ENCODE peak calls at places on chromosomes 13 and 19, in eight cellular contexts. One of them, this sample, is unnamed.

GRCh38 chr19:4740092-4740491 is 16.4 kb upstream of the DPP9 start:
- DNase-seq in NCI-H2227 treated with DMSO at 0.1 percent for 48 hours: no peak
- DNase-seq in ureter: no peak
- DNase-seq in NCI-H2107: no peak
- DNase-seq in activated T-helper 1 cell treated with anti-CD3 and anti-CD28 coated beads, Interleukin-12 subunit alpha, Interleukin-12 subunit beta, Interleukin-2, Interleukin-4 antibody, amounts not matched to agents 30 ng/mL and 10 ng/mL and 1 ng/mL, durations not matched to agents 14 hours and 24 hours and 36 hours: no peak
- DNase-seq in NCI-H1930: no peak
- DNase-seq in AG09319: no peak
- DNase-seq in HuH-7: no peak
- DNase-seq in this sample: no peak

GRCh38 chr19:1435378-1435989 is 2.7 kb upstream of the RPS15 start:
- DNase-seq in HuH-7: no peak
- DNase-seq in NCI-H1930: no peak
- DNase-seq in activated T-helper 1 cell treated with anti-CD3 and anti-CD28 coated beads, Interleukin-12 subunit alpha, Interleukin-12 subunit beta, Interleukin-2, Interleukin-4 antibody, amounts not matched to agents 30 ng/mL and 10 ng/mL and 1 ng/mL, durations not matched to agents 14 hours and 24 hours and 36 hours: no peak
- DNase-seq in NCI-H2107: no peak
- DNase-seq in NCI-H2227 treated with DMSO at 0.1 percent for 48 hours: no peak
- DNase-seq in AG09319: no peak
- DNase-seq in ureter: no peak
- DNase-seq in this sample: no peak

GRCh38 chr19:343941-344624 is 513 bp downstream of the MIER2 start:
- DNase-seq in NCI-H2107: no peak
- DNase-seq in NCI-H2227 treated with DMSO at 0.1 percent for 48 hours: no peak
- DNase-seq in NCI-H1930: peak; percentile 46
- DNase-seq in AG09319: no peak
- DNase-seq in HuH-7: peak; percentile 81
- DNase-seq in ureter: no peak
- DNase-seq in activated T-helper 1 cell treated with anti-CD3 and anti-CD28 coated beads, Interleukin-12 subunit alpha, Interleukin-12 subunit beta, Interleukin-2, Interleukin-4 antibody, amounts not matched to agents 30 ng/mL and 10 ng/mL and 1 ng/mL, durations not matched to agents 14 hours and 24 hours and 36 hours: no peak
- DNase-seq in this sample: no peak

GRCh38 chr19:29121684-29122083 is 91.3 kb downstream of the UQCRFS1 start:
- DNase-seq in NCI-H2227 treated with DMSO at 0.1 percent for 48 hours: no peak
- DNase-seq in ureter: no peak
- DNase-seq in NCI-H2107: no peak
- DNase-seq in HuH-7: peak; percentile 20
- DNase-seq in AG09319: no peak
- DNase-seq in activated T-helper 1 cell treated with anti-CD3 and anti-CD28 coated beads, Interleukin-12 subunit alpha, Interleukin-12 subunit beta, Interleukin-2, Interleukin-4 antibody, amounts not matched to agents 30 ng/mL and 10 ng/mL and 1 ng/mL, durations not matched to agents 14 hours and 24 hours and 36 hours: no peak
- DNase-seq in NCI-H1930: no peak
- DNase-seq in this sample: no peak

GRCh38 chr13:98180092-98180491 is 3.0 kb upstream of the RNF113B start:
- DNase-seq in NCI-H2227 treated with DMSO at 0.1 percent for 48 hours: no peak
- DNase-seq in NCI-H1930: no peak
- DNase-seq in activated T-helper 1 cell treated with anti-CD3 and anti-CD28 coated beads, Interleukin-12 subunit alpha, Interleukin-12 subunit beta, Interleukin-2, Interleukin-4 antibody, amounts not matched to agents 30 ng/mL and 10 ng/mL and 1 ng/mL, durations not matched to agents 14 hours and 24 hours and 36 hours: no peak
- DNase-seq in NCI-H2107: no peak
- DNase-seq in ureter: no peak
- DNase-seq in HuH-7: no peak
- DNase-seq in AG09319: no peak
- DNase-seq in this sample: no peak

GRCh38 chr13:33015275-33015674 is 948 bp upstream of the KL start:
- DNase-seq in activated T-helper 1 cell treated with anti-CD3 and anti-CD28 coated beads, Interleukin-12 subunit alpha, Interleukin-12 subunit beta, Interleukin-2, Interleukin-4 antibody, amounts not matched to agents 30 ng/mL and 10 ng/mL and 1 ng/mL, durations not matched to agents 14 hours and 24 hours and 36 hours: no peak
- DNase-seq in AG09319: no peak
- DNase-seq in ureter: no peak
- DNase-seq in NCI-H1930: no peak
- DNase-seq in NCI-H2107: no peak
- DNase-seq in NCI-H2227 treated with DMSO at 0.1 percent for 48 hours: no peak
- DNase-seq in HuH-7: no peak
- DNase-seq in this sample: peak; percentile 30

GRCh38 chr19:30909216-30909615 is 440.0 kb downstream of the TSHZ3 start:
- DNase-seq in activated T-helper 1 cell treated with anti-CD3 and anti-CD28 coated beads, Interleukin-12 subunit alpha, Interleukin-12 subunit beta, Interleukin-2, Interleukin-4 antibody, amounts not matched to agents 30 ng/mL and 10 ng/mL and 1 ng/mL, durations not matched to agents 14 hours and 24 hours and 36 hours: no peak
- DNase-seq in NCI-H1930: no peak
- DNase-seq in ureter: no peak
- DNase-seq in HuH-7: no peak
- DNase-seq in AG09319: no peak
- DNase-seq in NCI-H2107: no peak
- DNase-seq in NCI-H2227 treated with DMSO at 0.1 percent for 48 hours: no peak
- DNase-seq in this sample: no peak

GRCh38 chr19:45423033-45423588 is 606 bp downstream of the ERCC1 start:
- DNase-seq in NCI-H2227 treated with DMSO at 0.1 percent for 48 hours: no peak
- DNase-seq in ureter: no peak
- DNase-seq in HuH-7: no peak
- DNase-seq in activated T-helper 1 cell treated with anti-CD3 and anti-CD28 coated beads, Interleukin-12 subunit alpha, Interleukin-12 subunit beta, Interleukin-2, Interleukin-4 antibody, amounts not matched to agents 30 ng/mL and 10 ng/mL and 1 ng/mL, durations not matched to agents 14 hours and 24 hours and 36 hours: no peak
- DNase-seq in NCI-H1930: no peak
- DNase-seq in AG09319: no peak
- DNase-seq in NCI-H2107: no peak
- DNase-seq in this sample: no peak

GRCh38 chr13:25687622-25688225 is 315.9 kb downstream of the ATP8A2 start:
- DNase-seq in AG09319: no peak
- DNase-seq in NCI-H2227 treated with DMSO at 0.1 percent for 48 hours: no peak
- DNase-seq in NCI-H1930: no peak
- DNase-seq in ureter: no peak
- DNase-seq in activated T-helper 1 cell treated with anti-CD3 and anti-CD28 coated beads, Interleukin-12 subunit alpha, Interleukin-12 subunit beta, Interleukin-2, Interleukin-4 antibody, amounts not matched to agents 30 ng/mL and 10 ng/mL and 1 ng/mL, durations not matched to agents 14 hours and 24 hours and 36 hours: no peak
- DNase-seq in NCI-H2107: no peak
- DNase-seq in HuH-7: no peak
- DNase-seq in this sample: no peak

GRCh38 chr13:45195421-45195820 is 5.4 kb downstream of the KCTD4 start:
- DNase-seq in NCI-H1930: no peak
- DNase-seq in activated T-helper 1 cell treated with anti-CD3 and anti-CD28 coated beads, Interleukin-12 subunit alpha, Interleukin-12 subunit beta, Interleukin-2, Interleukin-4 antibody, amounts not matched to agents 30 ng/mL and 10 ng/mL and 1 ng/mL, durations not matched to agents 14 hours and 24 hours and 36 hours: no peak
- DNase-seq in NCI-H2227 treated with DMSO at 0.1 percent for 48 hours: no peak
- DNase-seq in ureter: no peak
- DNase-seq in NCI-H2107: no peak
- DNase-seq in AG09319: no peak
- DNase-seq in HuH-7: no peak
- DNase-seq in this sample: no peak

GRCh38 chr13:26051231-26052135 is at the start of gene SHISA2:
- DNase-seq in HuH-7: peak; percentile 39
- DNase-seq in ureter: no peak
- DNase-seq in NCI-H2227 treated with DMSO at 0.1 percent for 48 hours: peak; percentile 57
- DNase-seq in activated T-helper 1 cell treated with anti-CD3 and anti-CD28 coated beads, Interleukin-12 subunit alpha, Interleukin-12 subunit beta, Interleukin-2, Interleukin-4 antibody, amounts not matched to agents 30 ng/mL and 10 ng/mL and 1 ng/mL, durations not matched to agents 14 hours and 24 hours and 36 hours: peak; percentile 15
- DNase-seq in NCI-H1930: peak; percentile 81
- DNase-seq in AG09319: no peak
- DNase-seq in NCI-H2107: peak; percentile 13
- DNase-seq in this sample: peak; percentile 20

GRCh38 chr13:59211636-59212035 is 952.1 kb downstream of the DIAPH3 start:
- DNase-seq in activated T-helper 1 cell treated with anti-CD3 and anti-CD28 coated beads, Interleukin-12 subunit alpha, Interleukin-12 subunit beta, Interleukin-2, Interleukin-4 antibody, amounts not matched to agents 30 ng/mL and 10 ng/mL and 1 ng/mL, durations not matched to agents 14 hours and 24 hours and 36 hours: no peak
- DNase-seq in ureter: no peak
- DNase-seq in HuH-7: no peak
- DNase-seq in NCI-H2107: no peak
- DNase-seq in NCI-H1930: no peak
- DNase-seq in NCI-H2227 treated with DMSO at 0.1 percent for 48 hours: no peak
- DNase-seq in AG09319: no peak
- DNase-seq in this sample: no peak

GRCh38 chr13:95343944-95344343 is 42.7 kb upstream of the ABCC4 start:
- DNase-seq in activated T-helper 1 cell treated with anti-CD3 and anti-CD28 coated beads, Interleukin-12 subunit alpha, Interleukin-12 subunit beta, Interleukin-2, Interleukin-4 antibody, amounts not matched to agents 30 ng/mL and 10 ng/mL and 1 ng/mL, durations not matched to agents 14 hours and 24 hours and 36 hours: no peak
- DNase-seq in HuH-7: no peak
- DNase-seq in ureter: no peak
- DNase-seq in NCI-H2227 treated with DMSO at 0.1 percent for 48 hours: no peak
- DNase-seq in NCI-H2107: no peak
- DNase-seq in AG09319: no peak
- DNase-seq in NCI-H1930: no peak
- DNase-seq in this sample: no peak

GRCh38 chr19:37963190-37963947 is 56.4 kb downstream of the SIPA1L3 start:
- DNase-seq in NCI-H2227 treated with DMSO at 0.1 percent for 48 hours: no peak
- DNase-seq in NCI-H1930: no peak
- DNase-seq in HuH-7: no peak
- DNase-seq in activated T-helper 1 cell treated with anti-CD3 and anti-CD28 coated beads, Interleukin-12 subunit alpha, Interleukin-12 subunit beta, Interleukin-2, Interleukin-4 antibody, amounts not matched to agents 30 ng/mL and 10 ng/mL and 1 ng/mL, durations not matched to agents 14 hours and 24 hours and 36 hours: no peak
- DNase-seq in ureter: no peak
- DNase-seq in NCI-H2107: no peak
- DNase-seq in AG09319: peak; percentile 40
- DNase-seq in this sample: peak; percentile 39

GRCh38 chr13:95256086-95256485 is 45.2 kb downstream of the ABCC4 start:
- DNase-seq in NCI-H1930: no peak
- DNase-seq in ureter: no peak
- DNase-seq in NCI-H2107: no peak
- DNase-seq in AG09319: no peak
- DNase-seq in HuH-7: no peak
- DNase-seq in NCI-H2227 treated with DMSO at 0.1 percent for 48 hours: no peak
- DNase-seq in activated T-helper 1 cell treated with anti-CD3 and anti-CD28 coated beads, Interleukin-12 subunit alpha, Interleukin-12 subunit beta, Interleukin-2, Interleukin-4 antibody, amounts not matched to agents 30 ng/mL and 10 ng/mL and 1 ng/mL, durations not matched to agents 14 hours and 24 hours and 36 hours: no peak
- DNase-seq in this sample: no peak

GRCh38 chr13:110326263-110326904 is 19.3 kb downstream of the COL4A2 start:
- DNase-seq in NCI-H2107: no peak
- DNase-seq in ureter: no peak
- DNase-seq in NCI-H1930: no peak
- DNase-seq in activated T-helper 1 cell treated with anti-CD3 and anti-CD28 coated beads, Interleukin-12 subunit alpha, Interleukin-12 subunit beta, Interleukin-2, Interleukin-4 antibody, amounts not matched to agents 30 ng/mL and 10 ng/mL and 1 ng/mL, durations not matched to agents 14 hours and 24 hours and 36 hours: no peak
- DNase-seq in HuH-7: no peak
- DNase-seq in NCI-H2227 treated with DMSO at 0.1 percent for 48 hours: no peak
- DNase-seq in AG09319: no peak
- DNase-seq in this sample: no peak

This sample was measured in HL-60.